ENCODE peak calls at places on chromosomes 1 and 21, in four cellular contexts. One of them, this sample, is unnamed.

GRCh38 chr1:941588-942383 is 17.3 kb downstream of the NOC2L start:
- DNase-seq in WTC11: peak; percentile 70
- DNase-seq in GM12878: no peak
- DNase-seq in HepG2: peak; percentile 34
- DNase-seq in this sample: peak; percentile 88

GRCh38 chr1:89688607-89689006 is 55.7 kb downstream of the LRRC8C start:
- DNase-seq in HepG2: no peak
- DNase-seq in WTC11: no peak
- DNase-seq in GM12878: no peak
- DNase-seq in this sample: peak; percentile 45

GRCh38 chr1:199954701-199955100 is 72.8 kb upstream of the NR5A2 start:
- DNase-seq in WTC11: peak; percentile 83
- DNase-seq in HepG2: peak; percentile 10
- DNase-seq in GM12878: no peak
- DNase-seq in this sample: peak; percentile 50

GRCh38 chr1:43270421-43271095 is 775 bp downstream of the TMEM125 start:
- DNase-seq in WTC11: peak; percentile 93
- DNase-seq in GM12878: no peak
- DNase-seq in HepG2: no peak
- DNase-seq in this sample: peak; percentile 85

GRCh38 chr1:34057347-34057746 is 107.7 kb downstream of the CSMD2 start:
- DNase-seq in GM12878: no peak
- DNase-seq in WTC11: peak; percentile 51
- DNase-seq in HepG2: no peak
- DNase-seq in this sample: no peak

GRCh38 chr1:240149488-240150094 is 57.9 kb downstream of the FMN2 start:
- DNase-seq in GM12878: no peak
- DNase-seq in WTC11: no peak
- DNase-seq in HepG2: peak; percentile 17
- DNase-seq in this sample: peak; percentile 9

GRCh38 chr1:1173793-1174415 is at the start of gene TTLL10:
- DNase-seq in WTC11: peak; percentile 82
- DNase-seq in GM12878: no peak
- DNase-seq in HepG2: no peak
- DNase-seq in this sample: no peak

GRCh38 chr21:28943631-28944030 is 49.0 kb downstream of the LTN1 start:
- DNase-seq in GM12878: no peak
- DNase-seq in WTC11: no peak
- DNase-seq in HepG2: no peak
- DNase-seq in this sample: no peak

GRCh38 chr1:7224644-7225043 is 439.4 kb downstream of the CAMTA1 start:
- DNase-seq in HepG2: no peak
- DNase-seq in WTC11: peak; percentile 50
- DNase-seq in GM12878: no peak
- DNase-seq in this sample: no peak

GRCh38 chr1:63892632-63893395 is 119.0 kb downstream of the ROR1 start:
- DNase-seq in GM12878: peak; percentile 80
- DNase-seq in WTC11: no peak
- DNase-seq in HepG2: no peak
- DNase-seq in this sample: no peak

GRCh38 chr1:229238674-229239415 is 32.1 kb upstream of the RAB4A start:
- DNase-seq in WTC11: no peak
- DNase-seq in HepG2: no peak
- DNase-seq in GM12878: no peak
- DNase-seq in this sample: no peak

GRCh38 chr1:30650959-30651320 is 72.4 kb downstream of the MATN1 start:
- DNase-seq in GM12878: no peak
- DNase-seq in HepG2: no peak
- DNase-seq in WTC11: no peak
- DNase-seq in this sample: no peak

GRCh38 chr1:54158071-54158470 is 5.3 kb upstream of the CDCP2 start:
- DNase-seq in HepG2: no peak
- DNase-seq in GM12878: no peak
- DNase-seq in WTC11: no peak
- DNase-seq in this sample: no peak

GRCh38 chr21:46028547-46029200 is 47.1 kb downstream of the COL6A1 start:
- DNase-seq in WTC11: no peak
- DNase-seq in HepG2: no peak
- DNase-seq in GM12878: no peak
- DNase-seq in this sample: no peak

GRCh38 chr1:7171574-7171973 is 386.3 kb downstream of the CAMTA1 start:
- DNase-seq in WTC11: no peak
- DNase-seq in GM12878: no peak
- DNase-seq in HepG2: no peak
- DNase-seq in this sample: no peak

GRCh38 chr1:2629627-2630497 is 3.0 kb downstream of the MMEL1 start:
- DNase-seq in GM12878: no peak
- DNase-seq in WTC11: no peak
- DNase-seq in HepG2: no peak
- DNase-seq in this sample: no peak

GRCh38 chr21:33205476-33205875 is 24.3 kb upstream of the IFNAR2 start:
- DNase-seq in WTC11: no peak
- DNase-seq in HepG2: no peak
- DNase-seq in GM12878: no peak
- DNase-seq in this sample: no peak
- TF ChIP-seq SP1 in WTC11: no peak
- TF ChIP-seq SP1 in HepG2: no peak
- TF ChIP-seq SP1 in GM12878: no peak
- TF ChIP-seq SP1 in this sample: no peak

GRCh38 chr21:42550817-42551216 is 37.2 kb downstream of the SLC37A1 start:
- DNase-seq in GM12878: no peak
- DNase-seq in HepG2: no peak
- DNase-seq in WTC11: peak; percentile 10
- DNase-seq in this sample: no peak
- TF ChIP-seq CBFB in GM12878: no peak
- TF ChIP-seq CBFB in HepG2: no peak
- TF ChIP-seq CBFB in WTC11: no peak
- TF ChIP-seq CBFB in this sample: no peak

DNA sequence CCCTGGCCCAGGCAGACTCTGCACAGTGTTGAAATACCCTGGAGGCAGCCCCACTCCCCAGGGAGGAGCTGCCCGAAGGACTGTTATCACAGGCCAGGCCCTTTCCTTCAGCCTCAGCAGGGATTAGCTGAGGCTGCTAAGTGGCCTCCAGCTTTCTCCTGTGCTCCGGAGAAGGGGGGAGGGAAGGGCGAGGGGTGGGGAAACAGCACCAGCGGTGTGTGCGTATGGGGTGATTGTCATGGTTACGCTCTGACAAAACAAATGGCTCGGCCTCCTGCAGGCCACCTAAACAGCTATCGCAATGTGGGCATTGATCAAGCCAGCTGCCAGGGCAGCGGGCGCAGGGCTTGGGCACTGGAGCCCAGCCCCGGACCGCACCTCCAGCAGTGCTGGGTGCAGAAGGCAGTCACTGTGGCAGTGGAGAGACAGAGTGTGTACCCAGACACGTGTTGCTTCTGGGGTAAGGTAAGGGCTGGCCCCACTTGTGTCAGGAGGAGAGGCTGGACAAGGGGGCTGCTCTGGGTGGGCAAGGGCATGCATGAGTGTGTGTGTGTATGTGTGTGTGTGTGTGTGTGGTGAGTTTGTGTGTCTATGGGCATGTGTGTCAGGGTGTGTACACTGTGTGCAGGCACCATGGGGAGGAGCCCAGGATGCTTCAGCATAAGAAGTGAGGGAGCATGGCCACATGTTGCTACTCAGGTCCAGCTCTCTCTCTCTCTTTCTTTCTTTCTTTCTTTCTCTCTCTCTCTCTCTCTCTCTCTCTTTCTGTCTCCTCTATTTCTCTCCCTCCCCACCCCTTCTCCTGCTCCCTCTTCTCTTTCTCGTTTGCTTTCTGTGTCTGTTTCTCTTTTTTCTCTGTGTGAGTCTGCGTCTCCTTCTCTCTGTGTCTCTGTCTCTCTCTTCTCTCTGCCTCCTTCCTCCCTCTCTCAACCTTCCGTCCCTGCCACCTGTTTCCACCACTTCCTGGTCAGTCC is at the start of gene VWA5B1:
- DNase-seq in GM12878: no peak
- DNase-seq in HepG2: no peak
- DNase-seq in WTC11: peak; percentile 76
- DNase-seq in this sample: peak; percentile 29
- TF ChIP-seq SP1 in GM12878: no peak
- TF ChIP-seq SP1 in HepG2: no peak
- TF ChIP-seq SP1 in WTC11: peak; percentile 35
- TF ChIP-seq SP1 in this sample: no peak

GRCh38 chr1:26471498-26472329 is 526 bp upstream of the HMGN2 start:
- DNase-seq in WTC11: peak; percentile 73
- DNase-seq in HepG2: no peak
- DNase-seq in GM12878: no peak
- DNase-seq in this sample: peak; percentile 43
- TF ChIP-seq CBFB in WTC11: no peak
- TF ChIP-seq CBFB in HepG2: no peak
- TF ChIP-seq CBFB in GM12878: no peak
- TF ChIP-seq CBFB in this sample: peak; percentile 60

GRCh38 chr1:154819628-154820590 is 50.2 kb downstream of the KCNN3 start:
- DNase-seq in HepG2: peak; percentile 13
- DNase-seq in GM12878: no peak
- DNase-seq in WTC11: peak; percentile 66
- DNase-seq in this sample: peak; percentile 66
- TF ChIP-seq SP1 in HepG2: no peak
- TF ChIP-seq SP1 in GM12878: no peak
- TF ChIP-seq SP1 in WTC11: no peak
- TF ChIP-seq SP1 in this sample: no peak

GRCh38 chr1:156414440-156415064 is 45.5 kb downstream of the RHBG start:
- DNase-seq in HepG2: no peak
- DNase-seq in WTC11: peak; percentile 74
- DNase-seq in GM12878: no peak
- DNase-seq in this sample: peak; percentile 48
- TF ChIP-seq CBFB in HepG2: no peak
- TF ChIP-seq CBFB in WTC11: no peak
- TF ChIP-seq CBFB in GM12878: no peak
- TF ChIP-seq CBFB in this sample: no peak

GRCh38 chr1:98388431-98388830 is 273.1 kb upstream of the SNX7 start:
- DNase-seq in WTC11: no peak
- DNase-seq in HepG2: no peak
- DNase-seq in GM12878: peak; percentile 20
- DNase-seq in this sample: no peak
- TF ChIP-seq SP1 in WTC11: no peak
- TF ChIP-seq SP1 in HepG2: no peak
- TF ChIP-seq SP1 in GM12878: no peak
- TF ChIP-seq SP1 in this sample: no peak

GRCh38 chr1:223231581-223231980 is 88.5 kb upstream of the TLR5 start:
- DNase-seq in WTC11: no peak
- DNase-seq in HepG2: no peak
- DNase-seq in GM12878: no peak
- DNase-seq in this sample: no peak

GRCh38 chr1:223228931-223229528 is 86.0 kb upstream of the TLR5 start:
- DNase-seq in GM12878: no peak
- DNase-seq in HepG2: no peak
- DNase-seq in WTC11: no peak
- DNase-seq in this sample: no peak

GRCh38 chr1:223231011-223231572 is 88.0 kb upstream of the TLR5 start:
- DNase-seq in WTC11: no peak
- DNase-seq in HepG2: no peak
- DNase-seq in GM12878: no peak
- DNase-seq in this sample: no peak

GRCh38 chr1:223229756-223230155 is 86.7 kb upstream of the TLR5 start:
- DNase-seq in WTC11: no peak
- DNase-seq in HepG2: no peak
- DNase-seq in GM12878: no peak
- DNase-seq in this sample: no peak

DNA sequence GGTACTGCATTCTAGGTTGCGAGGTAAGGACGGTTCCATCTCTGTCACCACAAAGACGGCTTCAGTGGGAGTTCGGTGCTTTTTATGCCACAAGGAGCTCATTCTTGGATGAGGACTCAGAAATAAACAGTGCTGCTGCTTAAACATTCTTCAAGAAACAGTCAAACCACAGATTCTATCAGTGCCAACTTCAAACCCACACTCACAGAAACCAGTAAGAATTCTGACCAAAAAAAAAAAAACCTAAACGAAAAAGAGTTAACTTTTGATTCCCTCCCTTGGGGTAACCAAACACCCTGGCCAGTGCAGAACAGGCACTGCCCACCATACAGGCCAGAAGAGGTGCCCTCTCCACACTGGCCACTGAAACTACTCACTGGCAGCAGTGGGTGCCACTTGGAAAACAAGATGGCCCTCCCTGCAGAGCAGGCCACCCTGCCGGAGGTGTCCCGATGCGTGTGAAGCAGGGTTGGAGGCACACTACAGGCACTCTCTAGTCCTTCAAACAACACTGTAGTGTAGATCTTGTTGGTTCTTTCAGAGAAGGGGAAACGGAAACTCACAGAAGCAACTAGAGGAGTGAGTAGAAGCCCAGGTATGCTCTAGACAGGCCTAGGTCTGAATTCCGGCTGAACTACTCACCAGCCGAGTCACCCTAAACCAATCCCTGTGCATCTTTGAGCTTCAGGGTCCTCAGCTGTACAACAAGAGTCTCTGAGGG is 87.3 kb upstream of the TLR5 start:
- DNase-seq in WTC11: no peak
- DNase-seq in HepG2: no peak
- DNase-seq in GM12878: no peak
- DNase-seq in this sample: no peak
- TF ChIP-seq CBFB in WTC11: no peak
- TF ChIP-seq CBFB in HepG2: no peak
- TF ChIP-seq CBFB in GM12878: no peak
- TF ChIP-seq CBFB in this sample: no peak

This sample was measured in K562.